ENCODE peak calls at places on chromosome 20, in four cellular contexts. B, Z, Q and C are unnamed samples.

GRCh38 chr20:63082308-63082938 is 75.7 kb upstream of the BHLHE23 start:
- DNase-seq in B (peak; percentile 66), Z (peak; percentile 86), Q (peak; percentile 51), C (peak; percentile 60)

GRCh38 chr20:53706511-53707031 is 112.9 kb upstream of the ZNF217 start:
- DNase-seq in B (no peak), Z (no peak), Q (no peak), C (no peak)

GRCh38 chr20:47754946-47755652 is 30.2 kb downstream of the SULF2 start:
- DNase-seq in B (no peak), Z (no peak), Q (no peak), C (no peak)

GRCh38 chr20:50138120-50138478 is 15.4 kb downstream of the PEDS1 start:
- DNase-seq in B (no peak), Z (no peak), Q (no peak), C (no peak)

GRCh38 chr20:3847419-3847940 is 846 bp downstream of the MAVS start:
- DNase-seq in B (no peak), Z (no peak), Q (no peak), C (no peak)

GRCh38 chr20:34468956-34469355 is 47.3 kb upstream of the DYNLRB1 start:
- DNase-seq in B (no peak), Z (no peak), Q (no peak), C (no peak)

GRCh38 chr20:57400262-57400701 is 9.1 kb downstream of the RBM38 start:
- DNase-seq in B (no peak), Z (no peak), Q (no peak), C (no peak)

GRCh38 chr20:54234991-54235390 is 27.1 kb downstream of the PFDN4 start:
- DNase-seq in B (no peak), Z (no peak), Q (no peak), C (no peak)

GRCh38 chr20:9743871-9744270 is 95.0 kb downstream of the PAK5 start:
- DNase-seq in B (no peak), Z (no peak), Q (no peak), C (no peak)

GRCh38 chr20:50772418-50773185 is 22.3 kb upstream of the BCAS4 start:
- DNase-seq in B (peak; percentile 23), Z (no peak), Q (no peak), C (no peak)

GRCh38 chr20:49610701-49611538 is 43.0 kb upstream of the PTGIS start:
- DNase-seq in B (peak; percentile 90), Z (peak; percentile 98), Q (peak; percentile 77), C (peak; percentile 83)

GRCh38 chr20:48921883-48922867 is 664 bp downstream of the ARFGEF2 start:
- DNase-seq in B (no peak), Z (peak; percentile 74), Q (peak; percentile 61), C (no peak)

GRCh38 chr20:50088022-50088421 is 24.9 kb downstream of the UBE2V1 start:
- DNase-seq in B (no peak), Z (no peak), Q (no peak), C (no peak)

GRCh38 chr20:63884506-63885263 is 10.2 kb upstream of the DNAJC5 start:
- DNase-seq in B (no peak), Z (no peak), Q (no peak), C (no peak)

GRCh38 chr20:11740975-11741374 is 176.7 kb upstream of the BTBD3 start:
- DNase-seq in B (no peak), Z (no peak), Q (no peak), C (no peak)